ENCODE peak calls at places on chromosomes 2 and 18, in seven cellular contexts. U, I, Q, R, B, D and J are unnamed samples. For H3K4me1, the result is how much of the 10 kb centered on the place peaks cover.

GRCh38 chr18:57208056-57208455 is 61.2 kb downstream of the BOD1L2 start:
- DNase-seq in U (no peak), I (no peak), Q (no peak), R (no peak), B (no peak), D (no peak), J (no peak)

GRCh38 chr2:236632295-236633218 is 62.9 kb downstream of the ACKR3 start:
- DNase-seq in U (no peak), I (no peak), Q (no peak), R (no peak), B (no peak), D (no peak), J (no peak)

GRCh38 chr2:143819190-143819735 is 690.0 kb downstream of the ARHGAP15 start:
- DNase-seq in U (no peak), I (no peak), Q (no peak), R (no peak), B (no peak), D (no peak), J (peak)

GRCh38 chr2:198639580-198639979 is 818.2 kb downstream of the SATB2 start:
- DNase-seq in U (no peak), I (no peak), Q (no peak), R (no peak), B (no peak), D (no peak), J (no peak)

GRCh38 chr2:235028646-235029045 is 76.8 kb downstream of the SH3BP4 start:
- DNase-seq in U (no peak), I (no peak), Q (no peak), R (no peak), B (no peak), D (no peak), J (no peak)

GRCh38 chr2:168086805-168087204 is 160.6 kb downstream of the STK39 start:
- DNase-seq in U (no peak), I (no peak), Q (no peak), R (no peak), B (no peak), D (no peak), J (no peak)

GRCh38 chr2:150672311-150672710 is 184.8 kb upstream of the RND3 start:
- DNase-seq in U (no peak), I (peak), Q (no peak), R (no peak), B (no peak), D (no peak), J (peak)

GRCh38 chr18:48802543-48803428 is 148.0 kb downstream of the SMAD7 start:
- DNase-seq in U (peak), I (no peak), Q (no peak), R (peak), B (peak), D (no peak), J (no peak)

GRCh38 chr2:113980946-113981345 is 91.1 kb downstream of the ACTR3 start:
- DNase-seq in U (peak), I (peak), Q (no peak), R (no peak), B (no peak), D (peak), J (no peak)

GRCh38 chr2:183991973-183992372 is 606.4 kb upstream of the ZNF804A start:
- DNase-seq in U (no peak), I (no peak), Q (no peak), R (no peak), B (no peak), D (no peak), J (no peak)

GRCh38 chr18:26415631-26416030 is 132.7 kb downstream of the KCTD1 start:
- DNase-seq in U (no peak), I (no peak), Q (no peak), R (no peak), B (no peak), D (no peak), J (no peak)

GRCh38 chr2:58702302-58702696 is 461.2 kb upstream of the FANCL start:
- DNase-seq in U (no peak), I (peak), Q (no peak), R (no peak), B (no peak), D (peak), J (peak)

GRCh38 chr18:23503967-23504352 is 649 bp downstream of the RMC1 start:
- DNase-seq in U (no peak), I (no peak), Q (no peak), R (no peak), B (no peak), D (peak), J (no peak)

GRCh38 chr2:159177357-159177756 is 109.1 kb downstream of the WDSUB1 start:
- DNase-seq in U (no peak), I (no peak), Q (no peak), R (no peak), B (no peak), D (no peak), J (no peak)

GRCh38 chr2:58655152-58655551 is 414.0 kb upstream of the FANCL start:
- DNase-seq in U (no peak), I (no peak), Q (no peak), R (no peak), B (no peak), D (no peak), J (no peak)

GRCh38 chr2:223970343-223971128 is 13.3 kb downstream of the MRPL44 start:
- DNase-seq in U (no peak), I (peak), Q (peak), R (no peak), B (peak), D (peak), J (peak)

GRCh38 chr2:196384729-196385128 is 213.4 kb upstream of the STK17B start:
- DNase-seq in U (no peak), I (no peak), Q (no peak), R (no peak), B (no peak), D (no peak), J (no peak)

GRCh38 chr2:174286172-174286571 is 37.8 kb upstream of the OLA1 start:
- DNase-seq in U (no peak), I (no peak), Q (no peak), R (no peak), B (no peak), D (no peak), J (no peak)

GRCh38 chr2:97732436-97733340 is 19.3 kb downstream of the ZAP70 start:
- DNase-seq in U (no peak), I (no peak), Q (no peak), R (peak), B (no peak), D (no peak), J (no peak)

GRCh38 chr2:230828272-230828961 is 36.3 kb upstream of the ITM2C start:
- DNase-seq in U (peak), I (no peak), Q (no peak), R (peak), B (no peak), D (peak), J (no peak)

GRCh38 chr2:239255218-239255617 is 145.6 kb downstream of the HDAC4 start:
- DNase-seq in U (no peak), I (no peak), Q (no peak), R (no peak), B (no peak), D (no peak), J (no peak)

GRCh38 chr2:145771526-145771925 is 1251.6 kb upstream of the ZEB2 start:
- DNase-seq in U (no peak), I (no peak), Q (no peak), R (no peak), B (no peak), D (no peak), J (no peak)

GRCh38 chr2:104849618-104850097 is 4.3 kb upstream of the POU3F3 start:
- DNase-seq in U (peak), I (peak), Q (peak), R (no peak), B (peak), D (peak), J (peak)

GRCh38 chr2:12219761-12220160 is 473.3 kb downstream of the LPIN1 start:
- DNase-seq in U (no peak), I (no peak), Q (no peak), R (no peak), B (no peak), D (no peak), J (no peak)

GRCh38 chr2:236981710-236982485 is 103.8 kb upstream of the COPS8 start:
- DNase-seq in U (no peak), I (no peak), Q (no peak), R (no peak), B (no peak), D (no peak), J (no peak)

GRCh38 chr2:179686718-179687342 is 174.6 kb downstream of the ZNF385B start:
- DNase-seq in U (no peak), I (no peak), Q (no peak), R (no peak), B (no peak), D (no peak), J (peak)

GRCh38 chr2:8139668-8140202 is 542.1 kb upstream of the ID2 start:
- DNase-seq in U (no peak), I (no peak), Q (no peak), R (no peak), B (no peak), D (no peak), J (no peak)

GRCh38 chr18:44895176-44895798 is 214.6 kb downstream of the SETBP1 start:
- DNase-seq in U (peak), I (peak), Q (peak), R (no peak), B (no peak), D (peak), J (peak)

GRCh38 chr18:6682437-6683111 is 46.9 kb upstream of the ARHGAP28 start:
- DNase-seq in U (peak), I (no peak), Q (no peak), R (no peak), B (no peak), D (peak), J (no peak)

GRCh38 chr2:9775351-9775750 is 67.9 kb upstream of the TAF1B start:
- DNase-seq in U (no peak), I (no peak), Q (no peak), R (peak), B (no peak), D (no peak), J (no peak)
- H3K4me1 ChIP-seq in U (under half), I (under half), Q (under half), R (under half), B (under half), D (under half), J (under half)

GRCh38 chr2:45707034-45707433 is 55.6 kb downstream of the PRKCE start:
- DNase-seq in U (no peak), I (no peak), Q (no peak), R (no peak), B (no peak), D (no peak), J (no peak)
- H3K4me1 ChIP-seq in U (under half), I (under half), Q (under half), R (under half), B (under half), D (under half), J (under half)

GRCh38 chr2:127084611-127085031 is 22.3 kb downstream of the BIN1 start:
- DNase-seq in U (no peak), I (peak), Q (no peak), R (no peak), B (no peak), D (peak), J (peak)
- H3K4me1 ChIP-seq in U (half or more), I (half or more), Q (half or more), R (under half), B (under half), D (half or more), J (under half)

DNA sequence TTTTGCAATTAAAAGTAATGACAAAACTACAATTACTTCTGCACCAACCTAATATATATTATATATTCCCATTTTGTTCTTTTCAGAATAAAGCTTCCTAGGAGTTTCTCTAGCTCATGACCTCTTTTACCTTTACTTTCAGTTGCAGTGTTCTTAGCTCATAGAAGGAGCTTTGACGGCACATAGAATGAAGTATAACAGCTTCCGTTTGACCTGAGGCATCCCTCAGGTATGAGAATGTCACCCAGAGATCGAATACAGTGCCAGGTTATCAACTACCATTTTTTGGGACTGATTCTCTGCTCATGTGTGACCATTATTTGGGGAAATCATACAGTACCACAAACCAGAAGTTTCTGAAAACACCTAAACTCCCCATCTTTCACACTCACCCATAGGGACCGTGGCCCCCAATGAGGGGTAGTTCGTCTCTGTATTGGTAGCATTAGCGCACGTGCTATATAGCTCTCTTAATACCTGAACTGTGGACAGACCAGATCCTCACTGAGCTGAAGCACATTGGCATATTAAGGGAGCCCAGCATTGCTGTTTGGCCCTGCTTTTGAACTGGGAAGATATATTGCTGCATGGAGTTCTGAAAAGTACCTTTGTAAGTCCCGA is 123.0 kb downstream of the SPTBN1 start:
- DNase-seq in U (no peak), I (no peak), Q (no peak), R (no peak), B (no peak), D (no peak), J (no peak)
- H3K4me1 ChIP-seq in U (half or more), I (under half), Q (under half), R (under half), B (under half), D (under half), J (under half)

DNA sequence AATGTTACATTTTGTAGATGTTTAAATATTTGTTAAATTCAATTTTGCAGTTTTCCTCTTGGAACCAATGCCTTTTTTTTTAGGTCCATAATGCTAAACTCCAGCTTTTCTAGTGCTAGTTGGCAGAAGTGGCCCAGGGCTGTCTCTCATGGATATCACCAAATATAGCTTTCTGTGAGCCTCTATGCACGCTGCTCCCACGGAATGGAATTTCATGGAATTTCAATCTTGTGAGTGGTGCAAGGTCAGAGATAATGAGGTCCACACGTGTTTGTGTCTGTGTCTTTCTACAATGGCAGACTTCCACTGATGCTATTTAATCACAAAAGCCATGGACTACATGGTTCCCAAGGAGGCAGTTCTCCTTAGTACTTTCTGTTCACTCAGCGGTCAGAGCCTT is 191.5 kb upstream of the PARD3B start:
- DNase-seq in U (no peak), I (peak), Q (no peak), R (no peak), B (no peak), D (peak), J (peak)
- H3K4me1 ChIP-seq in U (under half), I (under half), Q (under half), R (under half), B (under half), D (under half), J (under half)

GRCh38 chr2:43462866-43463641 is 132.8 kb downstream of the THADA start:
- DNase-seq in U (no peak), I (no peak), Q (no peak), R (no peak), B (no peak), D (no peak), J (no peak)
- H3K4me1 ChIP-seq in U (under half), I (under half), Q (under half), R (half or more), B (under half), D (under half), J (under half)

GRCh38 chr18:63159590-63159989 is 160.0 kb downstream of the BCL2 start:
- DNase-seq in U (no peak), I (no peak), Q (no peak), R (no peak), B (no peak), D (no peak), J (no peak)

GRCh38 chr18:63161728-63162195 is 157.8 kb downstream of the BCL2 start:
- DNase-seq in U (peak), I (peak), Q (peak), R (peak), B (no peak), D (peak), J (peak)

GRCh38 chr18:63162271-63163014 is 157.1 kb downstream of the BCL2 start:
- DNase-seq in U (peak), I (peak), Q (peak), R (no peak), B (no peak), D (peak), J (peak)

GRCh38 chr18:63160172-63160995 is 159.2 kb downstream of the BCL2 start:
- DNase-seq in U (no peak), I (no peak), Q (no peak), R (no peak), B (no peak), D (peak), J (no peak)

DNA sequence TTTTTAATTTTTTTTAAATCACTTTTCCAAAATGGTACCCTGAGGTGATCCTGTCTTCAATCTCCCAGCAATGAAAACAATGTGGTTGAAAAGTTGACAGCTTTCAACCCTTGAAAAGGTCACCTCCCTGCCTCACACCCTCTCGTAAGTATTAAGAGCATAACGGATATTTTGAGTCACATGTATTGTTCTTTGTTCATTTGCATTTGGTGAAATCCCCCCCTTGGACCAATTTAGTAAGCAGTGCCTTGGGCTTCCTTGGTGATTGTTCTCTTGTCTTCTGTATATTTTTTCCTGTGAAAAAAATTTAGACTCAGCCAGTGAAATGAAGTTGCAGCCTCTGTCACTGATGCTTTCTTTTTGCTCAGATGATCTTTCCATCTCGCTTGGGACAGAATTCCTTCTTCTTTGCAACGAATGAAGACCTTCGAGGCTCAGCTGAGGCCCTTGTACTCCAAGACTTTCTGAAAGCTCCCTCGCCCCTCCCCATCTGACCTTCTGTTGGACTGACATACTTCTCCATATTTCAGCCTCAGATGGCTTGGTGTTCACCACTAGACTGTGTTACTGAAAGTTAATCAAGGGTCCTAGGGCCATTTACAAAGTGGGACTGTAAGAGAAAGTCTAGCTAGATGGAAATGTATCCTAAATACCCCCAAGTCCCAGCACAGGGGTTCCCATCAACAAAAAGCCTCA is 158.4 kb downstream of the BCL2 start:
- DNase-seq in U (no peak), I (no peak), Q (no peak), R (no peak), B (no peak), D (peak), J (no peak)
- H3K4me1 ChIP-seq in U (under half), I (under half), Q (under half), R (half or more), B (under half), D (under half), J (under half)

GRCh38 chr2:85255456-85255812 is 72.4 kb downstream of the TGOLN2 start:
- DNase-seq in U (no peak), I (no peak), Q (no peak), R (no peak), B (no peak), D (no peak), J (no peak)

GRCh38 chr2:85251070-85251616 is 76.6 kb downstream of the TGOLN2 start:
- DNase-seq in U (no peak), I (no peak), Q (no peak), R (no peak), B (no peak), D (no peak), J (no peak)

GRCh38 chr2:85254540-85255261 is 73.1 kb downstream of the TGOLN2 start:
- DNase-seq in U (no peak), I (no peak), Q (no peak), R (no peak), B (peak), D (no peak), J (no peak)

GRCh38 chr2:85255813-85256581 is 71.8 kb downstream of the TGOLN2 start:
- DNase-seq in U (no peak), I (peak), Q (no peak), R (no peak), B (peak), D (peak), J (peak)

GRCh38 chr2:85253890-85254289 is 73.9 kb downstream of the TGOLN2 start:
- DNase-seq in U (no peak), I (no peak), Q (no peak), R (no peak), B (no peak), D (no peak), J (no peak)
- H3K4me1 ChIP-seq in U (half or more), I (under half), Q (under half), R (half or more), B (half or more), D (under half), J (under half)

GRCh38 chr2:42353792-42354429 is 7.1 kb downstream of the COX7A2L start:
- DNase-seq in U (no peak), I (no peak), Q (no peak), R (no peak), B (no peak), D (no peak), J (no peak)
- H3K4me1 ChIP-seq in U (under half), I (under half), Q (under half), R (under half), B (under half), D (under half), J (under half)

DNA sequence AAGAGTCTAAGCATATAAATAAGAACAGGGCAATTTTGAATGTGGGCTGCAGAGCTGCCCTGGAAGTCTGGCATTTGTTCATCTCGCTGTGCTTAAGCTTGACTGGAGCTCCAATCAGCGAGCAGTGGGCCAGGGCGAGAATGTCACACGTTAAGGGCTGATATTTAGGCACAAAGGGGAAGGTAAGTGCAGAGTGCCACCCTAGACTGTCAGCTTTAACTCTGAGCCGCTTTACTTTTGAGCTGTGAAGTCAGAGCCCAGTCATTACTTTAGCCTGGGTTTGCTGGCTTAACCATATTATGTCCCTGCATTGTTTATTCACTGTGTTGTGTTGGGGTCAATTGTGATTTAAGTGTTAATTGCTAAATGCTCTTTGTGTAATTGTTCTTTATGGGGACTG is 236.1 kb upstream of the SIX3 start:
- DNase-seq in U (no peak), I (no peak), Q (no peak), R (no peak), B (peak), D (no peak), J (no peak)
- H3K4me1 ChIP-seq in U (under half), I (under half), Q (under half), R (under half), B (half or more), D (under half), J (under half)